ENCODE peak calls at places on chromosomes 3 and 15, in nine cellular contexts. One of them, this sample, is unnamed. For H3K4me1, the result is how much of the 10 kb centered on the place peaks cover.

GRCh38 chr3:30505866-30506517 is 100.4 kb upstream of the TGFBR2 start:
- DNase-seq in left ventricle myocardium inferior: no peak
- DNase-seq in uterus: no peak
- DNase-seq in CD4-positive, CD25-positive, alpha-beta regulatory T cell: no peak
- DNase-seq in neuronal stem cell: no peak
- DNase-seq in A549: no peak
- DNase-seq in PC-9: no peak
- DNase-seq in heart left ventricle: no peak
- DNase-seq in tibial artery: no peak
- DNase-seq in this sample: no peak

GRCh38 chr3:140449591-140450256 is 228.1 kb upstream of the TRIM42 start:
- DNase-seq in left ventricle myocardium inferior: no peak
- DNase-seq in uterus: no peak
- DNase-seq in CD4-positive, CD25-positive, alpha-beta regulatory T cell: no peak
- DNase-seq in neuronal stem cell: no peak
- DNase-seq in A549: no peak
- DNase-seq in PC-9: no peak
- DNase-seq in heart left ventricle: no peak
- DNase-seq in tibial artery: no peak
- DNase-seq in this sample: no peak

GRCh38 chr15:57297163-57297593 is 79.1 kb upstream of the CGNL1 start:
- DNase-seq in left ventricle myocardium inferior: no peak
- DNase-seq in uterus: no peak
- DNase-seq in CD4-positive, CD25-positive, alpha-beta regulatory T cell: no peak
- DNase-seq in neuronal stem cell: no peak
- DNase-seq in A549: no peak
- DNase-seq in PC-9: no peak
- DNase-seq in heart left ventricle: no peak
- DNase-seq in tibial artery: no peak
- DNase-seq in this sample: peak

GRCh38 chr3:149536429-149536828 is 61.9 kb downstream of the TM4SF4 start:
- DNase-seq in left ventricle myocardium inferior: peak
- DNase-seq in uterus: peak
- DNase-seq in CD4-positive, CD25-positive, alpha-beta regulatory T cell: no peak
- DNase-seq in neuronal stem cell: peak
- DNase-seq in A549: peak
- DNase-seq in PC-9: no peak
- DNase-seq in heart left ventricle: peak
- DNase-seq in tibial artery: no peak
- DNase-seq in this sample: peak

GRCh38 chr3:164730810-164731209 is 347.5 kb downstream of the SI start:
- DNase-seq in left ventricle myocardium inferior: no peak
- DNase-seq in uterus: no peak
- DNase-seq in CD4-positive, CD25-positive, alpha-beta regulatory T cell: no peak
- DNase-seq in neuronal stem cell: no peak
- DNase-seq in A549: no peak
- DNase-seq in PC-9: no peak
- DNase-seq in heart left ventricle: no peak
- DNase-seq in tibial artery: no peak
- DNase-seq in this sample: no peak

GRCh38 chr15:62275818-62276217 is 110.7 kb upstream of the C2CD4B start:
- DNase-seq in left ventricle myocardium inferior: no peak
- DNase-seq in uterus: no peak
- DNase-seq in CD4-positive, CD25-positive, alpha-beta regulatory T cell: no peak
- DNase-seq in neuronal stem cell: no peak
- DNase-seq in A549: peak
- DNase-seq in PC-9: no peak
- DNase-seq in heart left ventricle: no peak
- DNase-seq in tibial artery: no peak
- DNase-seq in this sample: no peak

GRCh38 chr3:61181874-61182273 is 69.4 kb downstream of the FHIT start:
- DNase-seq in left ventricle myocardium inferior: no peak
- DNase-seq in uterus: no peak
- DNase-seq in CD4-positive, CD25-positive, alpha-beta regulatory T cell: no peak
- DNase-seq in neuronal stem cell: no peak
- DNase-seq in A549: peak
- DNase-seq in PC-9: peak
- DNase-seq in heart left ventricle: no peak
- DNase-seq in tibial artery: no peak
- DNase-seq in this sample: no peak

GRCh38 chr15:77974098-77974414 is 103.5 kb downstream of the TBC1D2B start:
- DNase-seq in left ventricle myocardium inferior: peak
- DNase-seq in uterus: no peak
- DNase-seq in CD4-positive, CD25-positive, alpha-beta regulatory T cell: no peak
- DNase-seq in neuronal stem cell: no peak
- DNase-seq in A549: no peak
- DNase-seq in PC-9: no peak
- DNase-seq in heart left ventricle: peak
- DNase-seq in tibial artery: no peak
- DNase-seq in this sample: no peak

GRCh38 chr3:105277656-105278055 is 89.1 kb upstream of the ALCAM start:
- DNase-seq in left ventricle myocardium inferior: no peak
- DNase-seq in uterus: no peak
- DNase-seq in CD4-positive, CD25-positive, alpha-beta regulatory T cell: no peak
- DNase-seq in neuronal stem cell: no peak
- DNase-seq in A549: no peak
- DNase-seq in PC-9: no peak
- DNase-seq in heart left ventricle: no peak
- DNase-seq in tibial artery: no peak
- DNase-seq in this sample: no peak

GRCh38 chr3:52218454-52218853 is 7.0 kb downstream of the TLR9 start:
- DNase-seq in left ventricle myocardium inferior: peak
- DNase-seq in uterus: no peak
- DNase-seq in CD4-positive, CD25-positive, alpha-beta regulatory T cell: no peak
- DNase-seq in neuronal stem cell: no peak
- DNase-seq in A549: no peak
- DNase-seq in PC-9: no peak
- DNase-seq in heart left ventricle: no peak
- DNase-seq in tibial artery: no peak
- DNase-seq in this sample: no peak

GRCh38 chr3:191136347-191136746 is 62.7 kb upstream of the OSTN start:
- DNase-seq in left ventricle myocardium inferior: no peak
- DNase-seq in uterus: no peak
- DNase-seq in CD4-positive, CD25-positive, alpha-beta regulatory T cell: no peak
- DNase-seq in neuronal stem cell: no peak
- DNase-seq in A549: peak
- DNase-seq in PC-9: no peak
- DNase-seq in heart left ventricle: no peak
- DNase-seq in tibial artery: no peak
- DNase-seq in this sample: no peak

GRCh38 chr3:57952208-57952631 is 56.0 kb upstream of the FLNB start:
- DNase-seq in left ventricle myocardium inferior: peak
- DNase-seq in uterus: peak
- DNase-seq in CD4-positive, CD25-positive, alpha-beta regulatory T cell: no peak
- DNase-seq in neuronal stem cell: no peak
- DNase-seq in A549: peak
- DNase-seq in PC-9: no peak
- DNase-seq in heart left ventricle: peak
- DNase-seq in tibial artery: peak
- DNase-seq in this sample: no peak

GRCh38 chr3:26653811-26654379 is 31.3 kb downstream of the LRRC3B start:
- DNase-seq in left ventricle myocardium inferior: no peak
- DNase-seq in uterus: no peak
- DNase-seq in CD4-positive, CD25-positive, alpha-beta regulatory T cell: no peak
- DNase-seq in neuronal stem cell: no peak
- DNase-seq in A549: no peak
- DNase-seq in PC-9: no peak
- DNase-seq in heart left ventricle: no peak
- DNase-seq in tibial artery: no peak
- DNase-seq in this sample: no peak

GRCh38 chr15:51314391-51315337 is 23.7 kb downstream of the CYP19A1 start:
- DNase-seq in left ventricle myocardium inferior: no peak
- DNase-seq in uterus: no peak
- DNase-seq in CD4-positive, CD25-positive, alpha-beta regulatory T cell: no peak
- DNase-seq in neuronal stem cell: no peak
- DNase-seq in A549: no peak
- DNase-seq in PC-9: no peak
- DNase-seq in heart left ventricle: no peak
- DNase-seq in tibial artery: no peak
- DNase-seq in this sample: no peak

GRCh38 chr3:151896662-151897012 is 23.2 kb downstream of the SUCNR1 start:
- DNase-seq in left ventricle myocardium inferior: no peak
- DNase-seq in uterus: no peak
- DNase-seq in CD4-positive, CD25-positive, alpha-beta regulatory T cell: no peak
- DNase-seq in neuronal stem cell: no peak
- DNase-seq in A549: peak
- DNase-seq in PC-9: peak
- DNase-seq in heart left ventricle: no peak
- DNase-seq in tibial artery: no peak
- DNase-seq in this sample: no peak

GRCh38 chr3:142501004-142501926 is 53.4 kb upstream of the XRN1 start:
- DNase-seq in left ventricle myocardium inferior: no peak
- DNase-seq in uterus: no peak
- DNase-seq in CD4-positive, CD25-positive, alpha-beta regulatory T cell: no peak
- DNase-seq in neuronal stem cell: no peak
- DNase-seq in A549: peak
- DNase-seq in PC-9: peak
- DNase-seq in heart left ventricle: no peak
- DNase-seq in tibial artery: no peak
- DNase-seq in this sample: no peak

GRCh38 chr3:14793126-14793857 is 25.5 kb upstream of the FGD5 start:
- DNase-seq in left ventricle myocardium inferior: peak
- DNase-seq in uterus: no peak
- DNase-seq in CD4-positive, CD25-positive, alpha-beta regulatory T cell: no peak
- DNase-seq in neuronal stem cell: no peak
- DNase-seq in A549: no peak
- DNase-seq in PC-9: no peak
- DNase-seq in heart left ventricle: peak
- DNase-seq in tibial artery: no peak
- DNase-seq in this sample: no peak

GRCh38 chr3:45207471-45207870 is 18.6 kb downstream of the TMEM158 start:
- DNase-seq in left ventricle myocardium inferior: no peak
- DNase-seq in uterus: no peak
- DNase-seq in CD4-positive, CD25-positive, alpha-beta regulatory T cell: no peak
- DNase-seq in neuronal stem cell: no peak
- DNase-seq in A549: no peak
- DNase-seq in PC-9: no peak
- DNase-seq in heart left ventricle: no peak
- DNase-seq in tibial artery: no peak
- DNase-seq in this sample: no peak

DNA sequence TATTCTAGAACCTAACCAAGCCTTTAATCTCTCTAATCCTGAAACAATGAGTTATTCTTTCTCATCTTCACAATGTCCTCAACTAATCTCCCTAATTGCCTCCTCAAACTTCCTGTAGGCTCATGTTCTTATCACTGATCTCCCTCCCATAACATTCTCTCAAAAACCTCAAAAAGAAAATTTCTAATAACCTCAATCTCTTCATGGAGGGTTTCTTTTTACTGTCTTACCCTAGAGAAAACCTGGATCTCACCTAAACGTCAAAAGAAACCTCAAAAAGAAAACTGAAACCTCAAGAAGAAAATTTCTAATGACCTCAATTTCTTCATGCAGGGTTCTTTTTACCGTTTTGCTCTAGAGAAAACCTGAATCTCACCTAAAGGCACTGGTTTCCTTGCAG is 150.2 kb downstream of the GSK3B start:
- DNase-seq in left ventricle myocardium inferior: no peak
- DNase-seq in uterus: no peak
- DNase-seq in CD4-positive, CD25-positive, alpha-beta regulatory T cell: no peak
- DNase-seq in neuronal stem cell: no peak
- DNase-seq in A549: no peak
- DNase-seq in PC-9: no peak
- DNase-seq in heart left ventricle: no peak
- DNase-seq in tibial artery: no peak
- DNase-seq in this sample: no peak
- H3K4me3 ChIP-seq in left ventricle myocardium inferior: no peak
- H3K4me3 ChIP-seq in uterus: no peak
- H3K4me3 ChIP-seq in CD4-positive, CD25-positive, alpha-beta regulatory T cell: no peak
- H3K4me3 ChIP-seq in neuronal stem cell: no peak
- H3K4me3 ChIP-seq in A549: no peak
- H3K4me3 ChIP-seq in PC-9: no peak
- H3K4me3 ChIP-seq in heart left ventricle: no peak
- H3K4me3 ChIP-seq in tibial artery: no peak
- H3K4me3 ChIP-seq in this sample: no peak

GRCh38 chr15:98791046-98791701 is 142.8 kb downstream of the IGF1R start:
- DNase-seq in left ventricle myocardium inferior: no peak
- DNase-seq in uterus: no peak
- DNase-seq in CD4-positive, CD25-positive, alpha-beta regulatory T cell: no peak
- DNase-seq in neuronal stem cell: no peak
- DNase-seq in A549: no peak
- DNase-seq in PC-9: no peak
- DNase-seq in heart left ventricle: no peak
- DNase-seq in tibial artery: no peak
- DNase-seq in this sample: no peak
- H3K4me1 ChIP-seq in left ventricle myocardium inferior: half or more
- H3K4me1 ChIP-seq in uterus: under half
- H3K4me1 ChIP-seq in CD4-positive, CD25-positive, alpha-beta regulatory T cell: under half
- H3K4me1 ChIP-seq in neuronal stem cell: under half
- H3K4me1 ChIP-seq in A549: half or more
- H3K4me1 ChIP-seq in PC-9: under half
- H3K4me1 ChIP-seq in heart left ventricle: under half
- H3K4me1 ChIP-seq in tibial artery: under half
- H3K4me1 ChIP-seq in this sample: under half

GRCh38 chr3:48426401-48426909 is 3.4 kb downstream of the PLXNB1 start:
- DNase-seq in left ventricle myocardium inferior: peak
- DNase-seq in uterus: no peak
- DNase-seq in CD4-positive, CD25-positive, alpha-beta regulatory T cell: no peak
- DNase-seq in neuronal stem cell: no peak
- DNase-seq in A549: no peak
- DNase-seq in PC-9: no peak
- DNase-seq in heart left ventricle: peak
- DNase-seq in tibial artery: no peak
- DNase-seq in this sample: no peak
- H3K4me3 ChIP-seq in left ventricle myocardium inferior: peak
- H3K4me3 ChIP-seq in uterus: no peak
- H3K4me3 ChIP-seq in CD4-positive, CD25-positive, alpha-beta regulatory T cell: no peak
- H3K4me3 ChIP-seq in neuronal stem cell: no peak
- H3K4me3 ChIP-seq in A549: no peak
- H3K4me3 ChIP-seq in PC-9: no peak
- H3K4me3 ChIP-seq in heart left ventricle: no peak
- H3K4me3 ChIP-seq in tibial artery: peak
- H3K4me3 ChIP-seq in this sample: no peak

GRCh38 chr3:66441124-66441523 is 59.7 kb downstream of the LRIG1 start:
- DNase-seq in left ventricle myocardium inferior: no peak
- DNase-seq in uterus: no peak
- DNase-seq in CD4-positive, CD25-positive, alpha-beta regulatory T cell: no peak
- DNase-seq in neuronal stem cell: no peak
- DNase-seq in A549: no peak
- DNase-seq in PC-9: peak
- DNase-seq in heart left ventricle: no peak
- DNase-seq in tibial artery: no peak
- DNase-seq in this sample: no peak

GRCh38 chr3:66442254-66443249 is 58.3 kb downstream of the LRIG1 start:
- DNase-seq in left ventricle myocardium inferior: peak
- DNase-seq in uterus: peak
- DNase-seq in CD4-positive, CD25-positive, alpha-beta regulatory T cell: no peak
- DNase-seq in neuronal stem cell: no peak
- DNase-seq in A549: no peak
- DNase-seq in PC-9: no peak
- DNase-seq in heart left ventricle: peak
- DNase-seq in tibial artery: peak
- DNase-seq in this sample: peak

GRCh38 chr3:66441692-66442091 is 59.1 kb downstream of the LRIG1 start:
- DNase-seq in left ventricle myocardium inferior: no peak
- DNase-seq in uterus: no peak
- DNase-seq in CD4-positive, CD25-positive, alpha-beta regulatory T cell: no peak
- DNase-seq in neuronal stem cell: no peak
- DNase-seq in A549: no peak
- DNase-seq in PC-9: no peak
- DNase-seq in heart left ventricle: no peak
- DNase-seq in tibial artery: no peak
- DNase-seq in this sample: no peak

GRCh38 chr3:66443404-66443803 is 57.4 kb downstream of the LRIG1 start:
- DNase-seq in left ventricle myocardium inferior: no peak
- DNase-seq in uterus: no peak
- DNase-seq in CD4-positive, CD25-positive, alpha-beta regulatory T cell: no peak
- DNase-seq in neuronal stem cell: no peak
- DNase-seq in A549: no peak
- DNase-seq in PC-9: no peak
- DNase-seq in heart left ventricle: no peak
- DNase-seq in tibial artery: no peak
- DNase-seq in this sample: no peak

GRCh38 chr3:66444146-66444644 is 56.6 kb downstream of the LRIG1 start:
- DNase-seq in left ventricle myocardium inferior: no peak
- DNase-seq in uterus: no peak
- DNase-seq in CD4-positive, CD25-positive, alpha-beta regulatory T cell: no peak
- DNase-seq in neuronal stem cell: no peak
- DNase-seq in A549: no peak
- DNase-seq in PC-9: no peak
- DNase-seq in heart left ventricle: no peak
- DNase-seq in tibial artery: no peak
- DNase-seq in this sample: no peak
- H3K4me1 ChIP-seq in left ventricle myocardium inferior: half or more
- H3K4me1 ChIP-seq in uterus: under half
- H3K4me1 ChIP-seq in CD4-positive, CD25-positive, alpha-beta regulatory T cell: under half
- H3K4me1 ChIP-seq in neuronal stem cell: under half
- H3K4me1 ChIP-seq in A549: under half
- H3K4me1 ChIP-seq in PC-9: under half
- H3K4me1 ChIP-seq in heart left ventricle: half or more
- H3K4me1 ChIP-seq in tibial artery: under half
- H3K4me1 ChIP-seq in this sample: under half

This sample was measured in lung.